ENCODE peak calls at places on chromosome 6, in six cellular contexts. O is aorta; R is Right ventricle myocardium superior; S is ACHN; J is activated naive CD8-positive, alpha-beta T cell treated with anti-CD3 and anti-CD28 coated beads, Interleukin-2, amount 50 U/mL, for 24 hours; I is lung. E is an unnamed sample.

GRCh38 chr6:89510393-89510792 is 77.4 kb downstream of the ANKRD6 start:
- DNase-seq in I (no peak), J (no peak), S (no peak), O (no peak), R (no peak), E (no peak)

GRCh38 chr6:119345114-119345513 is 4.4 kb downstream of the MAN1A1 start:
- DNase-seq in R (no peak), J (no peak), O (no peak), S (no peak), I (no peak), E (no peak)

GRCh38 chr6:68718379-68719073 is 83.4 kb downstream of the ADGRB3 start:
- DNase-seq in O (no peak), I (no peak), R (peak), J (no peak), S (no peak), E (no peak)

GRCh38 chr6:106089981-106090380 is 3.8 kb downstream of the PRDM1 start:
- DNase-seq in S (no peak), J (no peak), O (no peak), I (no peak), R (no peak), E (peak)

GRCh38 chr6:163867518-163868292 is 453.2 kb downstream of the QKI start:
- DNase-seq in R (no peak), I (no peak), J (no peak), S (no peak), O (no peak), E (peak)

GRCh38 chr6:158039178-158039557 is 57.5 kb downstream of the SYNJ2 start:
- DNase-seq in O (peak), R (peak), I (no peak), J (no peak), S (peak), E (no peak)

GRCh38 chr6:17584241-17584803 is 15.8 kb upstream of the FAM8A1 start:
- DNase-seq in I (no peak), R (no peak), S (peak), O (no peak), J (no peak), E (no peak)

GRCh38 chr6:111555041-111555440 is 50.6 kb downstream of the TRAF3IP2 start:
- DNase-seq in R (no peak), I (no peak), S (no peak), J (no peak), O (no peak), E (no peak)

GRCh38 chr6:144548525-144548924 is 263.4 kb downstream of the UTRN start:
- DNase-seq in O (no peak), S (no peak), R (no peak), J (no peak), I (no peak), E (no peak)